ENCODE peak calls at places on chromosome 1, in four cellular contexts. F is A549, D is K562, C is NB4. T is an unnamed sample.

GRCh38 chr1:89723144-89723543 is 90.2 kb downstream of the LRRC8C start:
- DNase-seq in D (no peak), C (no peak), F (no peak), T (no peak)

GRCh38 chr1:236345728-236346127 is 48.4 kb upstream of the EDARADD start:
- DNase-seq in D (no peak), C (peak), F (peak), T (no peak)

GRCh38 chr1:13801232-13801631 is 101.2 kb downstream of the PRDM2 start:
- DNase-seq in C (no peak), F (no peak), D (no peak), T (no peak)

GRCh38 chr1:23598424-23598823 is 39.1 kb upstream of the ID3 start:
- DNase-seq in C (no peak), D (no peak), F (no peak), T (no peak)

GRCh38 chr1:228021526-228022030 is 14.8 kb downstream of the WNT3A start:
- DNase-seq in F (no peak), D (no peak), C (no peak), T (no peak)

GRCh38 chr1:14167889-14168288 is 430.6 kb upstream of the KAZN start:
- DNase-seq in F (no peak), D (no peak), C (no peak), T (no peak)

GRCh38 chr1:55423376-55423775 is 208.2 kb upstream of the USP24 start:
- DNase-seq in D (no peak), F (peak), C (no peak), T (no peak)

GRCh38 chr1:1402081-1402900 is 3.2 kb upstream of the CCNL2 start:
- DNase-seq in C (peak), D (peak), F (peak), T (peak)

GRCh38 chr1:156126043-156126700 is 11.7 kb downstream of the LMNA start:
- DNase-seq in D (peak), F (peak), C (peak), T (peak)

GRCh38 chr1:81650741-81651140 is 150.0 kb upstream of the ADGRL2 start:
- DNase-seq in F (no peak), D (no peak), C (no peak), T (no peak)

GRCh38 chr1:119537979-119538378 is 31.0 kb downstream of the HSD3B1 start:
- DNase-seq in D (no peak), F (no peak), C (no peak), T (no peak)

GRCh38 chr1:56799605-56800398 is 19.4 kb downstream of the FYB2 start:
- DNase-seq in C (no peak), D (no peak), F (no peak), T (no peak)

GRCh38 chr1:201982923-201983805 is 716 bp downstream of the RNPEP start:
- DNase-seq in F (peak), C (peak), D (peak), T (peak)

GRCh38 chr1:201984446-201984845 is 2.0 kb downstream of the RNPEP start:
- DNase-seq in C (no peak), D (no peak), F (no peak), T (no peak)

GRCh38 chr1:201985355-201985754 is 2.9 kb downstream of the RNPEP start:
- DNase-seq in C (no peak), D (no peak), F (no peak), T (no peak)

GRCh38 chr1:201982082-201982922 is at the start of gene RNPEP:
- DNase-seq in D (peak), F (peak), C (peak), T (peak)
- TF ChIP-seq POLR2A in D (peak), F (peak), C (peak), T (peak)

GRCh38 chr1:40592107-40592773 is 60.8 kb downstream of the ZNF684 start:
- DNase-seq in C (peak), D (no peak), F (peak), T (peak)
- TF ChIP-seq CTCF in C (peak), D (peak), F (peak), T (peak)

GRCh38 chr1:184865831-184866230 is 108.5 kb downstream of the NIBAN1 start:
- DNase-seq in F (no peak), D (no peak), C (no peak), T (no peak)

GRCh38 chr1:184866991-184867788 is 107.1 kb downstream of the NIBAN1 start:
- DNase-seq in C (peak), F (no peak), D (no peak), T (no peak)

GRCh38 chr1:184866582-184866981 is 107.7 kb downstream of the NIBAN1 start:
- DNase-seq in F (no peak), D (no peak), C (no peak), T (no peak)

GRCh38 chr1:184867866-184868585 is 106.3 kb downstream of the NIBAN1 start:
- DNase-seq in C (peak), F (no peak), D (no peak), T (no peak)

DNA sequence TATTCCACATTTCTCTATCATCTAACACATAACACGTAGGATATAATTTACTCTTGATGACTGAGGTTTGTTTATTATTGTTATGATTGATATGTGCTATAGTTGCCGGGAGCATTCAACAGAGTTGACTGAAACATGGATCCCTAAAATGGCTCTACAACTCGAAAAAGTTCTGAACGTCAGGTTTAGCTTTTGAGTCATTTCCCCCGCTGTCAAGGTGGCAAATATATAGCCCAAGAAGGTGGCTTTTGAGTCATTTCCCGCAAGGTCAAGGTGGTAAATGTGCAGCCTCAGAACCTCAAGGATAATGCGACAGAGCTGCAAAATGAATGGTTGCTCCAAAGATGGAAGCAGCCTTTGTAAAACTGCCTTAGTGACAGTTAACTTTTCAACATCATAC is 104.0 kb downstream of the NIBAN1 start:
- DNase-seq in F (no peak), D (no peak), C (no peak), T (no peak)
- TF ChIP-seq MYC in F (no peak), D (no peak), C (no peak), T (no peak)

DNA sequence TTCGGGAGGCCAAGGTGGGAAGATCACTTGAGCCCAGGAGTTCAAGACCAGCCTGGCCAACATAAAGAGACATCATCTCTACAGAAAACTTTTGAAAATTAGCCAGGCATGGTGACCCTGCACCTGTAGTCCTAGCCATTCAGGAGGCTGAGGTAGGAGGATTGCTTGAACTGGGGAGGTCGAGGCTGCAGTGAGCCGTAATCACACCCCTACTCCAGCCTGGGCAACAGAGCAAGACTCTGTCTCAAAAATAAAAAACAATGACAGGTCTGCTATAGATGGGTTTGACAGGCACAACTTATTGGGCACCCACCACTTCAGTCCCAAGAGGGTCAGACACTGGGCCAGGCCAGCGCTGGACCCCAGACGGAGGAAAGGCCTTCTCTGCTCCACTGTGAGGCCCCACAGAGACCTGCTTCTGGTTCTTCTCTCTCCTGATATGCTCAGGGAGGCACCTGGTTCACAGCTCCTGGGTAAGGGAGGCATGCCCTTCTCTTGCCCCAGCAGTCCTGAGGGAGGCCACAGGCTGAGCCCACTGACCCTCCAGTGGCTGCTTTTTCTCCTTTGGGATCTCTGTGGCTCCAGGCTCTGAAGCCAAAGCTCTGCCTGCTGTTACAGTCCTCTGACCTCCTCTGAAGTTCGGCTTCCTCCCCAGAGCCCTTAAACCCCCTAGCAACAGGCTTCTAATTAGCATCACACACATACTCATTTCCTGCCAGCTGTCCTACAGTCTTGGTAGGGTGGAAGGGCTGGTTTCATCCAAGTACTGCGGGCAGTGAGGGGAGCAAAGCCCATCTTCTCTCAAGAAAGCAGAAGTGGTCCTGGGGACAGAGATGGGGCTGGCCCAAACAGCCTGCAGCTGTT is 14.4 kb downstream of the S100A16 start:
- DNase-seq in F (no peak), C (peak), D (no peak), T (peak)
- TF ChIP-seq POLR2A in F (no peak), C (no peak), D (no peak), T (no peak)

DNA sequence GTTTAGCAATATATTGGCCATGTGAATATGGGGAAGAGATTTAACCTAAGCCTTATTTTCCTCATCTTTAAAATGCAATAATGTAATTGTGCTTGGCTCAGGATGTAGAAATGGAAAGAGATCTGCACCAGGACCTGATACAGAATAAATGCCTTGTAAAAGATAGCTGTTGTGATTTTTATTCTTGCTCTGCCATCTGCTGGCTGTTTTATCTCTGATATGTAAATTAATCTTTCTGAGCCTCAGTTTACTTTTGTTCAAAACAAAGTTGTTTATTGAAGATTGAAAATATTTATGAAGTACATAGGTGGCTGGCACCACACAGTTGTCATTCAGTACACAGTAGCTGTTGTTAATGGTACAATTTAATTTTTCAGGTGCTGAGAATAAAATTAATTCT is 21.9 kb downstream of the ZYG11B start:
- DNase-seq in D (no peak), F (peak), C (no peak), T (no peak)
- TF ChIP-seq CTCF in D (peak), F (peak), C (no peak), T (no peak)

DNA sequence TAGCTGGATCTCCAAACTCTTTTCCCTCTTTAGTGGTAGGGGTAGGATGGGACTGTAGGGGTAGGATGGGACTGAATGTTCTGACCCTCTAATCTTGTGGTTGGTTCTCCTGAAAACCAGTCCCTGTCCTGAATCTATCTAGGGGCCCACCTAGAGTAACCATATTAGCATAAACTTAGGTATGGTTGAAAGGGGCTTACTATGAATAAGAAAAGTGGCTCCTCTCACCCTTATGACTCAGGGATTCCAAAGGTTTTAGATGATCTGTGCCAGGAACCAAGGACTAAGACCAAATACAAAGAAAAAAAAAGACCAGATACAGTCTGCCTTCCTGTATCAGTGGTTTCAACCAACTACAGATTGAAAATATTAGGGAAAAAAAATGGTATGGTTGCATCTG is 28.9 kb downstream of the RNF2 start:
- DNase-seq in D (no peak), C (no peak), F (no peak), T (no peak)
- TF ChIP-seq MYC in D (no peak), C (no peak), F (no peak), T (no peak)

GRCh38 chr1:32701421-32701911 is 1.1 kb downstream of the SYNC start:
- DNase-seq in C (no peak), F (no peak), D (no peak), T (no peak)
- TF ChIP-seq POLR2A in C (no peak), F (no peak), D (no peak), T (no peak)

T was measured in endothelial cell of umbilical vein.